ENCODE peak calls at places on chromosomes 5 and 9, in four cellular contexts. S, W, N and I are unnamed samples.

GRCh38 chr5:151020304-151021031 is at the start of gene GPX3:
- DNase-seq in W (peak; percentile 77), N (no peak), S (peak; percentile 67), I (peak; percentile 89)

GRCh38 chr5:132056610-132057497 is 3.6 kb upstream of the IL3 start:
- DNase-seq in N (no peak), W (peak; percentile 15), S (no peak), I (peak; percentile 10)

GRCh38 chr9:80061940-80062339 is 490.2 kb downstream of the TLE4 start:
- DNase-seq in W (no peak), N (no peak), S (no peak), I (no peak)

GRCh38 chr9:127192744-127193143 is 70.3 kb upstream of the ANGPTL2 start:
- DNase-seq in W (no peak), N (no peak), S (no peak), I (no peak)

GRCh38 chr9:79984429-79985067 is 412.8 kb downstream of the TLE4 start:
- DNase-seq in S (no peak), N (no peak), W (no peak), I (no peak)

GRCh38 chr5:108409781-108410180 is 27.9 kb upstream of the FBXL17 start:
- DNase-seq in W (no peak), N (no peak), S (no peak), I (no peak)

GRCh38 chr9:116549061-116549664 is 137.9 kb upstream of the TRIM32 start:
- DNase-seq in S (no peak), N (no peak), W (no peak), I (peak; percentile 87)

GRCh38 chr9:136645903-136646754 is 16.6 kb upstream of the EGFL7 start:
- DNase-seq in N (no peak), S (no peak), W (no peak), I (no peak)

GRCh38 chr9:2780846-2781245 is 63.0 kb downstream of the PUM3 start:
- DNase-seq in W (no peak), S (no peak), N (no peak), I (no peak)

GRCh38 chr9:35736201-35736633 is 3.8 kb downstream of the CREB3 start:
- DNase-seq in N (peak; percentile 50), S (no peak), W (peak; percentile 50), I (peak; percentile 65)

GRCh38 chr5:109739741-109740140 is 50.0 kb downstream of the MAN2A1 start:
- DNase-seq in S (no peak), W (no peak), N (no peak), I (no peak)

GRCh38 chr9:134048582-134048968 is 19.3 kb downstream of the BRD3 start:
- DNase-seq in N (no peak), S (no peak), W (no peak), I (no peak)